ENCODE peak calls at places on chromosomes 4 and X, in four cellular contexts. One of them, this sample, is unnamed.
A peak's percentile ranks its signal among the peaks of the same experiment; 100 is the strongest.

GRCh38 chrX:155070663-155070974 is 317 bp downstream of the CMC4 start:
- DNase-seq in mammary epithelial cell: no peak
- DNase-seq in spleen: no peak
- DNase-seq in epithelial cell of prostate: no peak
- DNase-seq in this sample: no peak

GRCh38 chrX:16464369-16464768 is 185.6 kb upstream of the S100G start:
- DNase-seq in mammary epithelial cell: no peak
- DNase-seq in epithelial cell of prostate: no peak
- DNase-seq in spleen: no peak
- DNase-seq in this sample: no peak

GRCh38 chr4:47692691-47693090 is 145.2 kb downstream of the CORIN start:
- DNase-seq in spleen: no peak
- DNase-seq in mammary epithelial cell: no peak
- DNase-seq in epithelial cell of prostate: no peak
- DNase-seq in this sample: no peak

GRCh38 chr4:151668687-151669402 is 92.0 kb downstream of the GATB start:
- DNase-seq in spleen: no peak
- DNase-seq in epithelial cell of prostate: peak; percentile 55
- DNase-seq in mammary epithelial cell: peak; percentile 78
- DNase-seq in this sample: no peak

GRCh38 chr4:174135530-174135929 is 147.9 kb downstream of the FBXO8 start:
- DNase-seq in epithelial cell of prostate: no peak
- DNase-seq in spleen: no peak
- DNase-seq in mammary epithelial cell: no peak
- DNase-seq in this sample: no peak

GRCh38 chr4:81447551-81448266 is 24.0 kb downstream of the RASGEF1B start:
- DNase-seq in mammary epithelial cell: no peak
- DNase-seq in spleen: no peak
- DNase-seq in epithelial cell of prostate: no peak
- DNase-seq in this sample: no peak

GRCh38 chrX:115229337-115229991 is 4.4 kb downstream of the LRCH2 start:
- DNase-seq in mammary epithelial cell: no peak
- DNase-seq in epithelial cell of prostate: no peak
- DNase-seq in spleen: no peak
- DNase-seq in this sample: no peak

GRCh38 chrX:110139172-110139571 is 136.3 kb downstream of the TMEM164 start:
- DNase-seq in epithelial cell of prostate: no peak
- DNase-seq in spleen: no peak
- DNase-seq in mammary epithelial cell: no peak
- DNase-seq in this sample: no peak

GRCh38 chr4:88382621-88383020 is 4.0 kb downstream of the HERC6 start:
- DNase-seq in mammary epithelial cell: peak; percentile 63
- DNase-seq in epithelial cell of prostate: peak; percentile 31
- DNase-seq in spleen: no peak
- DNase-seq in this sample: no peak

GRCh38 chr4:72997409-72997808 is 72.1 kb downstream of the COX18 start:
- DNase-seq in epithelial cell of prostate: peak; percentile 52
- DNase-seq in spleen: no peak
- DNase-seq in mammary epithelial cell: peak; percentile 69
- DNase-seq in this sample: no peak

GRCh38 chr4:166293551-166293950 is 420.5 kb downstream of the TLL1 start:
- DNase-seq in spleen: no peak
- DNase-seq in epithelial cell of prostate: no peak
- DNase-seq in mammary epithelial cell: no peak
- DNase-seq in this sample: no peak

GRCh38 chrX:147476008-147476407 is 435.7 kb upstream of the FMR1 start:
- DNase-seq in mammary epithelial cell: no peak
- DNase-seq in spleen: no peak
- DNase-seq in epithelial cell of prostate: no peak
- DNase-seq in this sample: no peak

GRCh38 chr4:126661194-126661593 is 971.6 kb upstream of the INTU start:
- DNase-seq in mammary epithelial cell: peak; percentile 8
- DNase-seq in epithelial cell of prostate: no peak
- DNase-seq in spleen: no peak
- DNase-seq in this sample: no peak

GRCh38 chr4:54400802-54401201 is 171.7 kb downstream of the PDGFRA start:
- DNase-seq in mammary epithelial cell: peak; percentile 69
- DNase-seq in epithelial cell of prostate: no peak
- DNase-seq in spleen: no peak
- DNase-seq in this sample: no peak

GRCh38 chr4:130395871-130396270 is 1299.9 kb downstream of the C4orf33 start:
- DNase-seq in epithelial cell of prostate: no peak
- DNase-seq in mammary epithelial cell: peak; percentile 48
- DNase-seq in spleen: no peak
- DNase-seq in this sample: no peak

GRCh38 chr4:146098397-146098796 is 77.1 kb upstream of the LSM6 start:
- DNase-seq in mammary epithelial cell: no peak
- DNase-seq in spleen: no peak
- DNase-seq in epithelial cell of prostate: no peak
- DNase-seq in this sample: no peak

GRCh38 chrX:118066867-118067515 is 49.6 kb downstream of the KLHL13 start:
- DNase-seq in spleen: no peak
- DNase-seq in mammary epithelial cell: peak; percentile 75
- DNase-seq in epithelial cell of prostate: peak; percentile 56
- DNase-seq in this sample: no peak

GRCh38 chrX:20046270-20046669 is 55.4 kb upstream of the BCLAF3 start:
- DNase-seq in epithelial cell of prostate: no peak
- DNase-seq in spleen: no peak
- DNase-seq in mammary epithelial cell: no peak
- DNase-seq in this sample: no peak

GRCh38 chr4:183241771-183242170 is 78.3 kb downstream of the CLDN22 start:
- DNase-seq in spleen: no peak
- DNase-seq in mammary epithelial cell: no peak
- DNase-seq in epithelial cell of prostate: no peak
- DNase-seq in this sample: no peak

GRCh38 chrX:14027031-14027430 is 2.7 kb downstream of the GEMIN8 start:
- DNase-seq in spleen: no peak
- DNase-seq in mammary epithelial cell: peak; percentile 81
- DNase-seq in epithelial cell of prostate: peak; percentile 24
- DNase-seq in this sample: peak; percentile 52

GRCh38 chr4:167934216-167934615 is 158.1 kb upstream of the ANXA10 start:
- DNase-seq in mammary epithelial cell: no peak
- DNase-seq in epithelial cell of prostate: no peak
- DNase-seq in spleen: no peak
- DNase-seq in this sample: no peak

GRCh38 chr4:40621592-40622512 is 7.8 kb downstream of the RBM47 start:
- DNase-seq in mammary epithelial cell: peak; percentile 93
- DNase-seq in spleen: peak; percentile 84
- DNase-seq in epithelial cell of prostate: peak; percentile 97
- DNase-seq in this sample: no peak

GRCh38 chr4:6753103-6753560 is 29.4 kb upstream of the KIAA0232 start:
- DNase-seq in mammary epithelial cell: no peak
- DNase-seq in spleen: no peak
- DNase-seq in epithelial cell of prostate: no peak
- DNase-seq in this sample: no peak

GRCh38 chr4:7371122-7371941 is 63.4 kb downstream of the PSAPL1 start:
- DNase-seq in mammary epithelial cell: no peak
- DNase-seq in epithelial cell of prostate: no peak
- DNase-seq in spleen: no peak
- DNase-seq in this sample: no peak

GRCh38 chrX:45784590-45784989 is 583.9 kb upstream of the DIPK2B start:
- DNase-seq in mammary epithelial cell: no peak
- DNase-seq in epithelial cell of prostate: no peak
- DNase-seq in spleen: no peak
- DNase-seq in this sample: no peak

GRCh38 chrX:45788941-45789348 is 588.3 kb upstream of the DIPK2B start:
- DNase-seq in epithelial cell of prostate: no peak
- DNase-seq in mammary epithelial cell: peak; percentile 45
- DNase-seq in spleen: peak; percentile 79
- DNase-seq in this sample: no peak

GRCh38 chrX:45783002-45783401 is 582.3 kb upstream of the DIPK2B start:
- DNase-seq in mammary epithelial cell: no peak
- DNase-seq in epithelial cell of prostate: no peak
- DNase-seq in spleen: peak; percentile 69
- DNase-seq in this sample: no peak

GRCh38 chrX:45788315-45788714 is 587.6 kb upstream of the DIPK2B start:
- DNase-seq in epithelial cell of prostate: no peak
- DNase-seq in spleen: no peak
- DNase-seq in mammary epithelial cell: peak; percentile 78
- DNase-seq in this sample: no peak
- H3K27ac ChIP-seq in epithelial cell of prostate: peak overlapping the region; percentile 96
- H3K27ac ChIP-seq in spleen: peak overlapping the region; percentile 28
- H3K27ac ChIP-seq in mammary epithelial cell: peak overlapping the region; percentile 74
- H3K27ac ChIP-seq in this sample: no peak overlapping the region

DNA sequence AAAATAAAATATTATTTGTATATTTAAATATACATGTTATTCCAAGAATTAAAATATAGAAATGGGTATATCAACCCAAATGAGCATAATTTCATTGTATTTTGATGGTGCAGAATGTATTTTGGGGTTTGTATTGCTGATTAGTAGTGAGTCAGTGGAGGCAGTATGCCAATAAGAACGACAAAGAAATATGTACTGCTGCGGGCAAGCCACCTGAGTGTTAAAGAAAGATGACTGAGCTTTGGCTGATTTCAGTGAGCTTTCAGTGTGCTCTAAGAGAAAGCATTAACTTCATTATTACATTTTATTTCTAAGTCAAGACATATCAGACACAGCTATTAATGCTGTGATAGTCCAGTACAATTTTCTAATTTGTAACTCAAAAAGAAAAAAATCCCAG is 297.8 kb downstream of the ANK2 start:
- DNase-seq in spleen: no peak
- DNase-seq in mammary epithelial cell: peak; percentile 18
- DNase-seq in epithelial cell of prostate: no peak
- DNase-seq in this sample: no peak
- H3K27ac ChIP-seq in spleen: no peak overlapping the region
- H3K27ac ChIP-seq in mammary epithelial cell: no peak overlapping the region
- H3K27ac ChIP-seq in epithelial cell of prostate: no peak overlapping the region
- H3K27ac ChIP-seq in this sample: no peak overlapping the region

GRCh38 chr4:158870282-158871049 is 101.6 kb downstream of the FNIP2 start:
- DNase-seq in epithelial cell of prostate: no peak
- DNase-seq in spleen: no peak
- DNase-seq in mammary epithelial cell: no peak
- DNase-seq in this sample: no peak

GRCh38 chr4:158869001-158869400 is 100.2 kb downstream of the FNIP2 start:
- DNase-seq in mammary epithelial cell: no peak
- DNase-seq in spleen: no peak
- DNase-seq in epithelial cell of prostate: no peak
- DNase-seq in this sample: no peak

GRCh38 chr4:158865520-158866177 is 96.8 kb downstream of the FNIP2 start:
- DNase-seq in spleen: no peak
- DNase-seq in epithelial cell of prostate: no peak
- DNase-seq in mammary epithelial cell: no peak
- DNase-seq in this sample: no peak

GRCh38 chr4:158871050-158871724 is 102.4 kb downstream of the FNIP2 start:
- DNase-seq in mammary epithelial cell: no peak
- DNase-seq in epithelial cell of prostate: no peak
- DNase-seq in spleen: no peak
- DNase-seq in this sample: no peak

DNA sequence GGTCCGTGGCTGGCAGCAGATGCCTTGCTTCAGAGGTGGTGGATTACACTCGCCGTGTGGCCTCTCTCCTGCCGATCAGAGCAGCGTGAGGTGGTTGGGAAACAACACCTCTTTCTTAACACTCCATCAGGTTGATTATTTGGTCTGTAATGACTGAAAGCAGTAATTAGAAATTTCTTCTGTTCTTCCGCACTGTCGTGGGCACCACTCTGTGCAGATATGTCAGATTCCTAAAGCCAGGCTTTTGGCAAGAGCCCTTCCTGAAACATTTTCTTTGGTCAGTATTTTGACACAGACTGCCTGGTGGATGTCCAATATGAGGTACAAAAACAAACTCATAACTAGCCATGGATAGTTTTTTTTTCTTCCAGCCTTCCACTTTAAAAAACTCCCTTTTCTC is 100.9 kb downstream of the FNIP2 start:
- DNase-seq in spleen: no peak
- DNase-seq in epithelial cell of prostate: no peak
- DNase-seq in mammary epithelial cell: no peak
- DNase-seq in this sample: no peak
- H3K27ac ChIP-seq in spleen: no peak overlapping the region
- H3K27ac ChIP-seq in epithelial cell of prostate: no peak overlapping the region
- H3K27ac ChIP-seq in mammary epithelial cell: no peak overlapping the region
- H3K27ac ChIP-seq in this sample: no peak overlapping the region

GRCh38 chr4:184408711-184409081 is 65.7 kb downstream of the IRF2 start:
- DNase-seq in epithelial cell of prostate: no peak
- DNase-seq in mammary epithelial cell: no peak
- DNase-seq in spleen: no peak
- DNase-seq in this sample: no peak
- H3K27ac ChIP-seq in epithelial cell of prostate: peak overlapping the region; percentile 57
- H3K27ac ChIP-seq in mammary epithelial cell: no peak overlapping the region
- H3K27ac ChIP-seq in spleen: peak overlapping the region; percentile 76
- H3K27ac ChIP-seq in this sample: no peak overlapping the region

DNA sequence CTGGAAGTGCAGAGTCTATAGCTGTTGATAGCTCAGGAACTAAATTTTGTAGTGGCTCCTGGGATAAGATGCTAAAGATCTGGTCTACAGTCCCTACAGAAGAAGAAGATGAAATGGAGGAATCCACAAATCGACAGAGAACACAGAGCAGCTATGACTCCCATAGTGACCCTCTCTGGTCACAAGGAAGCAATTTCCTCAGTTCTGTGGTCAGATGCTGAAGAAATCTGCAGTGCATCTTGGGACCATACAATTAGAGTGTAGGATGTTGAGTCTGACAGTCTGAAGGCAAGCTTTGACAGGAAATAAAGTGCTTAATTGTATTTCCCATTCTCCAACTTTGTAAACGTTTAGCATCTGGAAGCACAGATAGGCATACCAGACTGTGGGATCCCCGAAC is 8.8 kb downstream of the MANBA start:
- DNase-seq in epithelial cell of prostate: no peak
- DNase-seq in spleen: no peak
- DNase-seq in mammary epithelial cell: no peak
- DNase-seq in this sample: no peak
- H3K27ac ChIP-seq in epithelial cell of prostate: no peak overlapping the region
- H3K27ac ChIP-seq in spleen: peak overlapping the region; percentile 19
- H3K27ac ChIP-seq in mammary epithelial cell: no peak overlapping the region
- H3K27ac ChIP-seq in this sample: no peak overlapping the region

GRCh38 chr4:103306870-103307345 is 108.8 kb upstream of the CENPE start:
- DNase-seq in epithelial cell of prostate: no peak
- DNase-seq in mammary epithelial cell: no peak
- DNase-seq in spleen: no peak
- DNase-seq in this sample: peak; percentile 82
- H3K27ac ChIP-seq in epithelial cell of prostate: no peak overlapping the region
- H3K27ac ChIP-seq in mammary epithelial cell: no peak overlapping the region
- H3K27ac ChIP-seq in spleen: no peak overlapping the region
- H3K27ac ChIP-seq in this sample: peak overlapping the region; percentile 88

DNA sequence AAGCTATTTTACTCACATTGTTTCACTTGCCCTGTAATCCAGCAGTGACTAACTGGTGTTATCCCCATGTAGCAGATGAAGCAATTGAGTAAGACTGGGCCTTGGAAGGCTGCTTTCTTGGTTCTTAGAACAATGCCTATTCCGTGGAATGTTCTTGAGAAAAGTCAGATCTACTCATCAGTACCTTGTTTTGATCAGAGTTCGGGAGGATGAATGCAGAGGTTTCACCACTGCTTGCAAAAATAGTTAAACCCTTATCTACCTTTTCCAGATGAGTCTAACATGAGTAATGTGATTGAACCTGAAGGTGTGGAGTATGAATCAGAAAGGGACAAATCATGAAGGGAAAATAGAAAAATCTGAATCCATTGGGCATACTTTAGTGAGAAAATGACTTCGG is 1.8 kb downstream of the MAOB start:
- DNase-seq in mammary epithelial cell: peak; percentile 75
- DNase-seq in spleen: no peak
- DNase-seq in epithelial cell of prostate: no peak
- DNase-seq in this sample: no peak
- H3K27ac ChIP-seq in mammary epithelial cell: no peak overlapping the region
- H3K27ac ChIP-seq in spleen: no peak overlapping the region
- H3K27ac ChIP-seq in epithelial cell of prostate: no peak overlapping the region
- H3K27ac ChIP-seq in this sample: no peak overlapping the region

GRCh38 chrX:129653985-129654651 is 638 bp downstream of the APLN start:
- DNase-seq in spleen: no peak
- DNase-seq in epithelial cell of prostate: no peak
- DNase-seq in mammary epithelial cell: peak; percentile 23
- DNase-seq in this sample: no peak
- H3K27ac ChIP-seq in spleen: no peak overlapping the region
- H3K27ac ChIP-seq in epithelial cell of prostate: no peak overlapping the region
- H3K27ac ChIP-seq in mammary epithelial cell: no peak overlapping the region
- H3K27ac ChIP-seq in this sample: peak overlapping the region; percentile 17